ENCODE peak calls at places on chromosomes 12 and 14, in four cellular contexts. M is HCT116, D is HepG2, P is endothelial cell of umbilical vein. Q is an unnamed sample.

GRCh38 chr14:101915871-101916815 is 48.2 kb upstream of the DYNC1H1 start:
- DNase-seq in D (no peak), P (no peak), M (no peak), Q (no peak)

GRCh38 chr12:102376251-102376747 is 104.1 kb downstream of the IGF1 start:
- DNase-seq in D (no peak), P (no peak), M (no peak), Q (no peak)

GRCh38 chr12:22215467-22216253 is 118.8 kb downstream of the ST8SIA1 start:
- DNase-seq in M (no peak), P (no peak), D (no peak), Q (peak; percentile 34)

GRCh38 chr14:24376448-24377070 is 8.6 kb downstream of the NFATC4 start:
- DNase-seq in P (no peak), D (no peak), M (no peak), Q (no peak)

GRCh38 chr12:117857632-117858274 is 111.0 kb downstream of the KSR2 start:
- DNase-seq in P (peak; percentile 58), D (peak; percentile 35), M (no peak), Q (peak; percentile 64)

GRCh38 chr12:114580306-114580705 is 103.7 kb downstream of the TBX3 start:
- DNase-seq in D (no peak), P (no peak), M (no peak), Q (no peak)

GRCh38 chr12:107091381-107091780 is 2.0 kb downstream of the CRY1 start:
- DNase-seq in D (no peak), M (no peak), P (peak; percentile 67), Q (no peak)

GRCh38 chr12:124666722-124667259 is 99.4 kb upstream of the NCOR2 start:
- DNase-seq in M (no peak), D (no peak), P (no peak), Q (no peak)

GRCh38 chr12:109951751-109952150 is 44.4 kb downstream of the GIT2 start:
- DNase-seq in M (peak; percentile 69), P (no peak), D (no peak), Q (no peak)

GRCh38 chr12:57844725-57845477 is 1.6 kb downstream of the CTDSP2 start:
- DNase-seq in M (peak; percentile 23), D (peak; percentile 68), P (no peak), Q (peak; percentile 76)

GRCh38 chr12:24066865-24067264 is 117.4 kb upstream of the SOX5 start:
- DNase-seq in D (no peak), P (peak; percentile 66), M (no peak), Q (no peak)

GRCh38 chr14:93946104-93946503 is 19.0 kb downstream of the FAM181A start:
- DNase-seq in D (no peak), M (no peak), P (no peak), Q (no peak)

GRCh38 chr12:91111366-91112321 is at the start of gene LUM:
- DNase-seq in P (peak; percentile 6), D (no peak), M (no peak), Q (no peak)

GRCh38 chr12:93851245-93851665 is 174.1 kb downstream of the CRADD start:
- DNase-seq in D (no peak), M (no peak), P (no peak), Q (peak; percentile 85)

GRCh38 chr12:75482636-75483035 is 2.1 kb downstream of the GLIPR1 start:
- DNase-seq in D (no peak), M (no peak), P (no peak), Q (peak; percentile 75)

DNA sequence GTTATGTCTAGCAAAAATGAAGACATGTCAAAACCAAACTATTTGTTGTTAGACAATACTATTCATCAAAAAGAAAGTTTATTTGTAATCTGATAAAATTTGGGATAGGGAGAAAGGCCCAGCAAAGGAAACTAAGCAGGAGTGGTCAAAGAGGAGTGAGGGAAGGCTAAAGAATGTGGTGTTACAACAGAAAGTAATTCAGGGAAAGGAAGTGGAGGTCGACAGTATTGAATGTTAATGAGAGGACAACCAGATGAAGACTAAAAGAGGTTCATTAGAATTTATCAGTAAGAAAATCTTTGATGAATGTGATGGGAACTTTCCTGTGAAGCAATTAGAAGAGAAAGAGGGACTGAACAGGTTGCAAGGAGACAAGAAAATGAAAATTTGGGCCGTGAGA is 33.9 kb downstream of the PLCZ1 start:
- DNase-seq in P (no peak), M (no peak), D (no peak), Q (no peak)
- TF ChIP-seq MAX in P (no peak), M (no peak), D (no peak), Q (no peak)

GRCh38 chr12:132606466-132606865 is 3.9 kb downstream of the LRCOL1 start:
- DNase-seq in P (no peak), D (no peak), M (no peak), Q (peak; percentile 43)
- TF ChIP-seq MAX in P (no peak), D (no peak), M (no peak), Q (no peak)

GRCh38 chr12:67881565-67881964 is 107.7 kb upstream of the IFNG-AS1 start:
- DNase-seq in P (no peak), D (no peak), M (no peak), Q (no peak)

GRCh38 chr12:67889935-67890334 is 99.3 kb upstream of the IFNG-AS1 start:
- DNase-seq in M (no peak), D (no peak), P (no peak), Q (no peak)

GRCh38 chr12:67884596-67884995 is 104.7 kb upstream of the IFNG-AS1 start:
- DNase-seq in D (no peak), P (no peak), M (no peak), Q (no peak)

GRCh38 chr12:67887065-67887464 is 102.2 kb upstream of the IFNG-AS1 start:
- DNase-seq in D (no peak), P (no peak), M (no peak), Q (no peak)

GRCh38 chr12:67885370-67886169 is 103.7 kb upstream of the IFNG-AS1 start:
- DNase-seq in P (no peak), D (no peak), M (no peak), Q (no peak)
- TF ChIP-seq MAX in P (no peak), D (no peak), M (no peak), Q (no peak)

GRCh38 chr12:62654558-62655241 is 188.1 kb downstream of the MON2 start:
- DNase-seq in D (no peak), P (no peak), M (no peak), Q (peak; percentile 10)
- TF ChIP-seq MAX in D (no peak), P (no peak), M (no peak), Q (no peak)